ENCODE peak calls at places on chromosomes 4 and X, in four cellular contexts. I is MM.1S, C is HCT116, Y is mammary epithelial cell. P is an unnamed sample.

GRCh38 chrX:39693298-39693697 is 404.5 kb downstream of the BCOR start:
- DNase-seq in I (no peak), C (no peak), Y (no peak), P (no peak)

GRCh38 chrX:141405878-141406492 is 163.7 kb upstream of the SPANXC start:
- DNase-seq in I (no peak), C (no peak), Y (peak; percentile 67), P (no peak)

GRCh38 chr4:128386761-128387599 is 99.4 kb upstream of the PGRMC2 start:
- DNase-seq in I (no peak), C (peak; percentile 67), Y (peak; percentile 83), P (peak; percentile 94)

GRCh38 chr4:127936974-127937373 is 28.0 kb downstream of the MFSD8 start:
- DNase-seq in I (no peak), C (no peak), Y (peak; percentile 44), P (no peak)

GRCh38 chrX:7083468-7084396 is 63.8 kb upstream of the STS start:
- DNase-seq in I (peak; percentile 93), C (peak; percentile 23), Y (peak; percentile 96), P (peak; percentile 71)

GRCh38 chr4:139900964-139901376 is 235.4 kb downstream of the MGST2 start:
- DNase-seq in I (no peak), C (no peak), Y (peak; percentile 56), P (no peak)

GRCh38 chr4:128606173-128606572 is 203.3 kb upstream of the JADE1 start:
- DNase-seq in I (no peak), C (no peak), Y (peak; percentile 81), P (peak; percentile 10)

GRCh38 chr4:187618701-187619278 is 376.8 kb upstream of the ZFP42 start:
- DNase-seq in I (no peak), C (no peak), Y (peak; percentile 43), P (no peak)

GRCh38 chr4:85399270-85399669 is 75.7 kb upstream of the ARHGAP24 start:
- DNase-seq in I (no peak), C (no peak), Y (no peak), P (no peak)

GRCh38 chrX:114800719-114801118 is 216.7 kb downstream of the IL13RA2 start:
- DNase-seq in I (no peak), C (peak; percentile 24), Y (peak; percentile 67), P (no peak)

GRCh38 chr4:26573389-26573794 is 10.5 kb upstream of the TBC1D19 start:
- DNase-seq in I (no peak), C (no peak), Y (no peak), P (no peak)

GRCh38 chr4:25900310-25900709 is 13.7 kb upstream of the SMIM20 start:
- DNase-seq in I (no peak), C (no peak), Y (no peak), P (no peak)

GRCh38 chr4:37304612-37305011 is 60.1 kb downstream of the NWD2 start:
- DNase-seq in I (no peak), C (no peak), Y (no peak), P (no peak)

GRCh38 chrX:2578864-2579263 is 78.1 kb upstream of the DHRSX start:
- DNase-seq in I (no peak), C (no peak), Y (no peak), P (no peak)

GRCh38 chrX:8042304-8042703 is 115.1 kb upstream of the PNPLA4 start:
- DNase-seq in I (no peak), C (no peak), Y (peak; percentile 26), P (no peak)

GRCh38 chr4:124943145-124943889 is 230.8 kb upstream of the ANKRD50 start:
- DNase-seq in I (no peak), C (peak; percentile 24), Y (peak; percentile 88), P (no peak)

GRCh38 chrX:29890004-29890403 is 325.4 kb upstream of the MAGEB2 start:
- DNase-seq in I (no peak), C (no peak), Y (no peak), P (no peak)

GRCh38 chr4:48046059-48046458 is 29.5 kb downstream of the NIPAL1 start:
- DNase-seq in I (no peak), C (no peak), Y (no peak), P (no peak)

GRCh38 chr4:188400456-188400855 is 261.2 kb downstream of the TRIML1 start:
- DNase-seq in I (no peak), C (no peak), Y (peak; percentile 80), P (no peak)

GRCh38 chr4:107319386-107319785 is 283.3 kb upstream of the DKK2 start:
- DNase-seq in I (no peak), C (no peak), Y (no peak), P (no peak)

GRCh38 chr4:137468836-137469235 is 63.5 kb downstream of the PCDH18 start:
- DNase-seq in I (no peak), C (no peak), Y (no peak), P (no peak)

GRCh38 chr4:1300466-1301455 is 11.1 kb downstream of the MAEA start:
- DNase-seq in I (no peak), C (no peak), Y (peak; percentile 86), P (no peak)

GRCh38 chr4:25307596-25307995 is 5.0 kb upstream of the ZCCHC4 start:
- DNase-seq in I (no peak), C (no peak), Y (no peak), P (no peak)

GRCh38 chr4:39169426-39169825 is 12.9 kb upstream of the WDR19 start:
- DNase-seq in I (no peak), C (no peak), Y (peak; percentile 52), P (no peak)

GRCh38 chr4:79429113-79430034 is 21.3 kb upstream of the GK2 start:
- DNase-seq in I (no peak), C (no peak), Y (no peak), P (no peak)

GRCh38 chr4:17869327-17869726 is 58.5 kb downstream of the NCAPG start:
- DNase-seq in I (no peak), C (no peak), Y (no peak), P (no peak)

GRCh38 chr4:81913427-81913878 is 441.7 kb upstream of the RASGEF1B start:
- DNase-seq in I (peak; percentile 42), C (peak; percentile 49), Y (peak; percentile 46), P (peak; percentile 34)

GRCh38 chr4:100823066-100823992 is 305.5 kb upstream of the EMCN start:
- DNase-seq in I (no peak), C (peak; percentile 26), Y (peak; percentile 68), P (no peak)

GRCh38 chr4:105453550-105454201 is 20.2 kb downstream of the PPA2 start:
- DNase-seq in I (no peak), C (no peak), Y (peak; percentile 13), P (no peak)

GRCh38 chrX:15873566-15873965 is 19.0 kb upstream of the AP1S2 start:
- DNase-seq in I (no peak), C (no peak), Y (peak; percentile 63), P (no peak)

GRCh38 chr4:76585897-76586360 is 150.9 kb downstream of the SHROOM3 start:
- DNase-seq in I (peak; percentile 91), C (peak; percentile 81), Y (peak; percentile 95), P (peak; percentile 62)

GRCh38 chr4:3405176-3405575 is 36.6 kb upstream of the HGFAC start:
- DNase-seq in I (no peak), C (no peak), Y (no peak), P (no peak)

GRCh38 chr4:25827373-25827772 is 35.4 kb downstream of the SEL1L3 start:
- DNase-seq in I (no peak), C (no peak), Y (no peak), P (no peak)

GRCh38 chrX:30835373-30835772 is 53.7 kb downstream of the TAB3 start:
- DNase-seq in I (no peak), C (no peak), Y (no peak), P (no peak)

GRCh38 chr4:119739796-119740195 is 111.2 kb upstream of the PDE5A start:
- DNase-seq in I (no peak), C (no peak), Y (no peak), P (no peak)

GRCh38 chrX:42085836-42086235 is 162.5 kb upstream of the CASK start:
- DNase-seq in I (no peak), C (peak; percentile 0), Y (peak; percentile 39), P (no peak)

GRCh38 chrX:72308566-72309296 is 3.0 kb upstream of the CITED1 start:
- DNase-seq in I (peak; percentile 53), C (peak; percentile 34), Y (peak; percentile 57), P (peak; percentile 63)
- TF ChIP-seq EZH2 in I (no peak), C (no peak), Y (peak; percentile 83), P (peak; percentile 23)

GRCh38 chr4:169115144-169115896 is 105.3 kb upstream of the CBR4 start:
- DNase-seq in I (no peak), C (no peak), Y (no peak), P (no peak)

GRCh38 chr4:169117591-169118081 is 107.6 kb upstream of the CBR4 start:
- DNase-seq in I (no peak), C (no peak), Y (peak; percentile 54), P (no peak)

GRCh38 chr4:169116270-169116901 is 106.3 kb upstream of the CBR4 start:
- DNase-seq in I (no peak), C (no peak), Y (peak; percentile 84), P (no peak)

GRCh38 chr4:169114341-169114974 is 104.4 kb upstream of the CBR4 start:
- DNase-seq in I (no peak), C (no peak), Y (no peak), P (no peak)

GRCh38 chr4:169115897-169116254 is 105.8 kb upstream of the CBR4 start:
- DNase-seq in I (no peak), C (peak; percentile 89), Y (peak; percentile 100), P (peak; percentile 95)
- TF ChIP-seq CTCF in I (no peak), C (no peak), Y (peak; percentile 61), P (peak; percentile 52)

DNA sequence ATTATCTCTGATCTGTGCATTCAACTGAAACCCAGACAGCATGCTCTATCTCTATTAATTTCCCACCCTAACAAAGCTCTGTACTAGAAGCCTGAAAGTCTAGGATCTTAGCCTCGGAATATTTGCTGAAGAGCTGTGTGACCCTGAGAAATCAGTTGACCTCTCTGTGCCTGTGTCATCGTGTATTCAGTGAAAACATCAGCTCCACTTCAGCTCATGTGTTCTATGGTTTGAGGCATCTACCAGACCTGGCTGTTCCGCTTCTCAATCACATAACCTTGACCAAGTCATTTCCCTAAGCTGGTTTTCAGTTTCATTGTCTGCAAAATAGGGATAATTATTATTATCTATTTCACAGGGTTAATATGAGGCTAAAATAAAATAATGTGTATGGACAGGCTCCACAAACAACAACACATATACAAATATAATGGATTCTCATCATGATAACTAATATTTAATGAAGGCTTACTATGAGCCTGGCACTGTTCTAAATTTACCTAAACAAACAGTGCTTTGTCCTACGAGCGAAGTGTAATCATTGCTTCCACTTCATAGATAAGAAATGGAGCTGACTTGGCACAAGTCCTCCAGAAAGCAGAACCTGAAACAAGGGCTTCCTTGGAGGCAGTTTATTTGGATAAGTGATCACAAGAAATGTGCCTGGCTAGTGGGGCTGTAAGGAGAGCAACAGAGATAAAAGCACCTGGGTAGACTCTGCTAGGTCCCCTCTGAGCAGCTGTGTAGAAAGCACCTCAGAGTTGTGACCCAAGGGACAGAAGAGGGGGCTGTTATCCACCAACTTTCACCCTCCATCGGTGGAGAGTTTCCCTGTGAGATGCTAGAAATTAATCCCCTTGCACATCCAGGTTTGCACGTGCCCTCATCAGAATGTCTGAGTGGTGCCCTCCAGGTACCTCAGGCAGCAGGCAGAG is 356.9 kb downstream of the RAB28 start:
- DNase-seq in I (no peak), C (no peak), Y (no peak), P (no peak)
- H3K27ac ChIP-seq in I (no peak overlapping the region), C (no peak overlapping the region), Y (no peak overlapping the region), P (no peak overlapping the region)

GRCh38 chr4:41880022-41880837 is 55.0 kb upstream of the TMEM33 start:
- DNase-seq in I (no peak), C (no peak), Y (no peak), P (no peak)

GRCh38 chr4:41883988-41884737 is 51.1 kb upstream of the TMEM33 start:
- DNase-seq in I (no peak), C (no peak), Y (no peak), P (no peak)

GRCh38 chr4:41881931-41882621 is 53.2 kb upstream of the TMEM33 start:
- DNase-seq in I (peak; percentile 12), C (no peak), Y (no peak), P (no peak)

GRCh38 chr4:41880840-41881831 is 54.1 kb upstream of the TMEM33 start:
- DNase-seq in I (no peak), C (no peak), Y (no peak), P (no peak)

GRCh38 chr4:41882622-41883347 is 52.4 kb upstream of the TMEM33 start:
- DNase-seq in I (peak; percentile 44), C (no peak), Y (peak; percentile 21), P (peak; percentile 35)
- TF ChIP-seq EZH2 in I (no peak), C (no peak), Y (no peak), P (no peak)

P was measured in endothelial cell of umbilical vein.